ENCODE peak calls at places on chromosomes 7 and 10, in eight cellular contexts. I is heart right ventricle, J is SK-N-SH, B is fibroblast of lung, A is heart left ventricle, X is neuronal stem cell, F is HepG2, P is right atrium auricular region. R is an unnamed sample. For H3K9me3, the result is how much of the 10 kb centered on the place peaks cover.

GRCh38 chr7:41316410-41316809 is 386.5 kb downstream of the INHBA start:
- DNase-seq in F (peak), I (no peak), P (no peak), B (no peak), X (no peak), A (no peak), J (no peak), R (no peak)

GRCh38 chr10:16116404-16117304 is 256.3 kb upstream of the MINDY3 start:
- DNase-seq in P (no peak), F (peak), B (peak), A (no peak), I (peak), J (peak), X (no peak), R (no peak)

GRCh38 chr7:69624431-69624830 is 26.2 kb downstream of the AUTS2 start:
- DNase-seq in A (no peak), X (no peak), P (no peak), I (no peak), F (no peak), J (peak), B (no peak), R (no peak)

GRCh38 chr10:110410329-110411046 is 87.2 kb upstream of the DUSP5 start:
- DNase-seq in P (no peak), F (peak), J (no peak), X (no peak), A (no peak), B (peak), I (no peak), R (no peak)

GRCh38 chr7:41134242-41134872 is 568.5 kb downstream of the INHBA start:
- DNase-seq in F (no peak), P (no peak), I (no peak), J (no peak), B (peak), X (no peak), A (no peak), R (no peak)

GRCh38 chr7:128094111-128094570 is 62.9 kb upstream of the LRRC4 start:
- DNase-seq in I (peak), B (no peak), P (no peak), J (no peak), X (no peak), F (no peak), A (no peak), R (no peak)

GRCh38 chr7:98323597-98324322 is 42.3 kb downstream of the BRI3 start:
- DNase-seq in J (no peak), A (no peak), X (peak), P (no peak), I (no peak), B (peak), F (no peak), R (no peak)

GRCh38 chr7:131517218-131517923 is 39.1 kb downstream of the PODXL start:
- DNase-seq in P (no peak), A (no peak), F (no peak), I (no peak), J (no peak), X (no peak), B (no peak), R (no peak)

GRCh38 chr7:68800316-68800715 is 798.0 kb upstream of the AUTS2 start:
- DNase-seq in I (no peak), P (no peak), X (no peak), F (no peak), J (no peak), A (no peak), B (no peak), R (no peak)

GRCh38 chr7:495761-496321 is 23.8 kb downstream of the PDGFA start:
- DNase-seq in B (no peak), F (no peak), J (no peak), P (no peak), A (no peak), I (no peak), X (no peak), R (no peak)

GRCh38 chr10:124955243-124955642 is 13.3 kb downstream of the ZRANB1 start:
- DNase-seq in X (no peak), P (no peak), B (peak), I (no peak), J (no peak), F (no peak), A (no peak), R (no peak)

GRCh38 chr10:58318346-58318745 is 16.5 kb upstream of the UBE2D1 start:
- DNase-seq in A (no peak), P (no peak), B (no peak), I (no peak), J (no peak), X (no peak), F (no peak), R (no peak)

DNA sequence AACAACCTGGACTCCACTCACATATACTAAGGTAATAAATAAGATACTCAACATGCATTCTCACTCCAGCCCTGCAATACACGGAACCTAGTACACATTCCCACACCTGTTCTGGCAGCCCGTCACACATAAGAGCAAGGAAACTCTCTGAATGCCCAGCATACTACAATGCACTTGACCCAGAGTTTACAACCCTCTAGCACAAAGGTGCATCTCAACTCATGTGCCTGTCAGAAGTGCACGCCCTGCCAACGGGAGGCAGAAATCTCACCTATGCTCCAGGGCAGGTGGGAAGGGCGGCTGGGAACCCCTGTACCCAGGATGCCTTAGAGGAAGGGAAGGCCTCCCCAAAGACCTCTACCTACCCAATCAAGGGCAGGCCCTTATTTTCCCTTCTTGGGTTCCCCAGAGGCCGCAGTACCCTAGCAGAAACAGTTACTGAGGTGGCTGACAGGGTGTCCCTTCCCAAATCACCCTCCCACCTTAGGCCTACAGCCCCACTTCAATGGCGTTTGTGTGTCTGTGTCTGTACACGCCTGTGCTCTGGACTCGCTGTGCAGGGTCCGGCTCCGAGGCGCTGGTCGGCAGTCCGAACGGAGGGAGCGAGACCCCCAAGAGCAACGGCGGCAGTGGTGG is 2.0 kb downstream of the EVX1 start:
- DNase-seq in I (no peak), P (no peak), J (no peak), F (no peak), A (no peak), X (no peak), B (no peak), R (no peak)
- H3K9me3 ChIP-seq in I (under half), P (under half), J (under half), F (under half), A (under half), X (under half), B (under half), R (under half)

GRCh38 chr10:126921974-126922525 is 16.8 kb downstream of the DOCK1 start:
- DNase-seq in F (no peak), J (no peak), A (no peak), I (no peak), P (no peak), B (peak), X (no peak), R (no peak)
- H3K9me3 ChIP-seq in F (under half), J (under half), A (under half), I (under half), P (under half), B (under half), X (under half), R (under half)

GRCh38 chr7:135183478-135183877 is 13.0 kb upstream of the CYREN start:
- DNase-seq in F (no peak), A (no peak), B (no peak), P (no peak), J (no peak), I (no peak), X (no peak), R (no peak)
- H3K9me3 ChIP-seq in F (under half), A (under half), B (under half), P (under half), J (under half), I (under half), X (under half), R (under half)

GRCh38 chr7:158353606-158354570 is 233.7 kb downstream of the PTPRN2 start:
- DNase-seq in X (peak), F (peak), B (no peak), A (no peak), J (peak), P (no peak), I (no peak), R (no peak)
- H3K9me3 ChIP-seq in X (under half), F (under half), B (under half), A (under half), J (under half), P (under half), I (under half), R (under half)

GRCh38 chr7:75796420-75796819 is 17.2 kb downstream of the CCL24 start:
- DNase-seq in P (no peak), A (no peak), B (no peak), F (no peak), X (no peak), I (no peak), J (no peak), R (no peak)

GRCh38 chr7:75798770-75799169 is 14.8 kb downstream of the CCL24 start:
- DNase-seq in B (no peak), F (peak), P (no peak), X (no peak), I (no peak), J (no peak), A (no peak), R (no peak)

GRCh38 chr7:75795831-75796285 is 17.7 kb downstream of the CCL24 start:
- DNase-seq in X (no peak), F (no peak), A (peak), B (peak), I (peak), J (no peak), P (peak), R (peak)

GRCh38 chr7:75789501-75789900 is 17.5 kb upstream of the CCL26 start:
- DNase-seq in F (no peak), I (no peak), J (no peak), A (no peak), B (no peak), X (no peak), P (no peak), R (peak)

GRCh38 chr7:75793676-75794075 is 19.9 kb downstream of the CCL24 start:
- DNase-seq in B (no peak), F (no peak), A (no peak), X (no peak), J (no peak), I (no peak), P (no peak), R (no peak)
- H3K9me3 ChIP-seq in B (under half), F (under half), A (under half), X (under half), J (under half), I (under half), P (under half), R (under half)

DNA sequence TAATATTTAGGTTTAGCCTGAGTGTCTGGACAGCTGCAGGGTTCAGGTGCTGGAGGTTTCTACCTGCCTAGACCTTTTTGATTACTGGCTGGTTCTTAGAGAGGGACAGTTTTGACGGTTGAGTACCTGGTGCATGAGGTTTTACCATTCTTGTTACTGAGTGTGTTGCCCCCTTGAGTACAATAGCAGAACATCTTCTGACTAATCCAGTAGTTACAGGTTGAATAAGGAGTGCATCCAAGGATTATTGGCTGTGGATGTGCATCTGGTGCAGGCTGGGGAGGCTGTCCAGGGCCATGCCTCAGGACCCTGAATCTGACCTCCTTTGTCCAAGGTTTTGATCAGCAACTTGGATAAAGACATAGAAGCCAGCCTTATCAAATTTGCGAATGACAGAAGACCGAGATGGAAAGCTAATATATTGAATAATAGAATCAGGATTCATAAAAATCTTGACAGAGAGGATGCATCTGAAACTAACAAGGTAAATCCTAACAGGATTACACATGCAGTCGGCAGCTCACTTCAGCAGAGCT is 23.1 kb downstream of the PLPP4 start:
- DNase-seq in A (no peak), X (no peak), P (peak), B (no peak), F (no peak), I (no peak), J (peak), R (no peak)
- H3K9me3 ChIP-seq in A (under half), X (under half), P (under half), B (under half), F (under half), I (under half), J (under half), R (under half)

GRCh38 chr10:113959383-113959760 is 84.3 kb upstream of the ADRB1 start:
- DNase-seq in J (no peak), X (no peak), P (no peak), A (no peak), I (no peak), F (no peak), B (no peak), R (no peak)
- H3K9me3 ChIP-seq in J (under half), X (under half), P (under half), A (under half), I (under half), F (under half), B (under half), R (under half)